ENCODE peak calls at places on chromosomes 12 and 14, in four cellular contexts. B is H1, O is HepG2, R is K562. Z is an unnamed sample.

GRCh38 chr14:65585216-65585615 is 172.7 kb downstream of the FUT8 start:
- DNase-seq in B (no peak), O (no peak), R (no peak), Z (no peak)

GRCh38 chr14:105012171-105012985 is 8.5 kb downstream of the CDCA4 start:
- DNase-seq in B (no peak), O (no peak), R (no peak), Z (no peak)

GRCh38 chr14:95140060-95140858 is 17.1 kb downstream of the DICER1 start:
- DNase-seq in B (no peak), O (no peak), R (no peak), Z (no peak)

GRCh38 chr12:110042260-110042659 is 6.1 kb downstream of the C12orf76 start:
- DNase-seq in B (no peak), O (peak), R (no peak), Z (no peak)

GRCh38 chr12:9648701-9649531 is 20.6 kb upstream of the CLEC2D start:
- DNase-seq in B (no peak), O (no peak), R (no peak), Z (no peak)

GRCh38 chr14:65206448-65207096 is 104.3 kb upstream of the MAX start:
- DNase-seq in B (no peak), O (no peak), R (no peak), Z (no peak)

GRCh38 chr12:115213538-115213961 is 529.6 kb upstream of the TBX3 start:
- DNase-seq in B (no peak), O (no peak), R (no peak), Z (no peak)

GRCh38 chr14:101477648-101478047 is 83.6 kb upstream of the DIO3 start:
- DNase-seq in B (no peak), O (no peak), R (no peak), Z (no peak)

GRCh38 chr12:101490286-101490920 is 15.3 kb downstream of the SPIC start:
- DNase-seq in B (peak), O (peak), R (no peak), Z (peak)

GRCh38 chr14:34227834-34228662 is 234.0 kb downstream of the SPTSSA start:
- DNase-seq in B (peak), O (peak), R (peak), Z (peak)

GRCh38 chr14:60085693-60086092 is 6.0 kb upstream of the PCNX4 start:
- DNase-seq in B (no peak), O (no peak), R (no peak), Z (no peak)

GRCh38 chr12:53739285-53740129 is 12.3 kb upstream of the CALCOCO1 start:
- DNase-seq in B (no peak), O (no peak), R (no peak), Z (no peak)

GRCh38 chr12:19014243-19014642 is 115.3 kb upstream of the PLEKHA5 start:
- DNase-seq in B (no peak), O (no peak), R (no peak), Z (no peak)

GRCh38 chr14:77738559-77739250 is 22.3 kb downstream of the SNW1 start:
- DNase-seq in B (no peak), O (no peak), R (no peak), Z (no peak)
- TF ChIP-seq SRF in B (no peak), O (no peak), R (no peak), Z (no peak)

GRCh38 chr12:124026755-124027745 is 54.0 kb downstream of the ZNF664 start:
- DNase-seq in B (no peak), O (no peak), R (no peak), Z (no peak)
- TF ChIP-seq JUND in B (no peak), O (no peak), R (peak), Z (peak)

DNA sequence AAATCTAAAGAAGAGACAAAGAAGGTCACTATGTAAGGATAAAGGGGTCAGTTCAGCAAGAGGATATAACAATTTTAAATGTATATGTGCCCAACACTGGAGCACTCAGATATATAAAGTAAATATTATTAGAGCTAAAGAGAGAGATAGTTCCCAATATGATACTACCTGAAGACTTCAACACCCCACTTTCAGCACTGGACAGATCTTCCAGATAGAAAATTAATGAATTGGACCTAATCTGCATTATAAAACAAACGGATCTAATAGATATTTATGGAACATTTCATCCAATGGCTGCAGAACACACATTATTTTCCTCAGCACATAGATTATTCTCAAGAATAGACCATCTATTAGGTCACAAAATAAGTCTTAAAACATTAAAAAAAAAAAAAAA is 24.1 kb upstream of the SRGAP1 start:
- DNase-seq in B (no peak), O (no peak), R (no peak), Z (no peak)
- TF ChIP-seq SRF in B (no peak), O (no peak), R (no peak), Z (no peak)

GRCh38 chr14:68950111-68950510 is 29.0 kb downstream of the ACTN1 start:
- DNase-seq in B (no peak), O (peak), R (no peak), Z (no peak)
- TF ChIP-seq JUND in B (no peak), O (no peak), R (no peak), Z (no peak)

GRCh38 chr12:55060970-55061543 is 41.3 kb downstream of the NEUROD4 start:
- DNase-seq in B (no peak), O (no peak), R (no peak), Z (no peak)
- TF ChIP-seq SRF in B (no peak), O (no peak), R (no peak), Z (no peak)

GRCh38 chr12:42912367-42912766 is 322.8 kb upstream of the PRICKLE1 start:
- DNase-seq in B (no peak), O (no peak), R (no peak), Z (no peak)
- TF ChIP-seq JUND in B (no peak), O (no peak), R (no peak), Z (no peak)

DNA sequence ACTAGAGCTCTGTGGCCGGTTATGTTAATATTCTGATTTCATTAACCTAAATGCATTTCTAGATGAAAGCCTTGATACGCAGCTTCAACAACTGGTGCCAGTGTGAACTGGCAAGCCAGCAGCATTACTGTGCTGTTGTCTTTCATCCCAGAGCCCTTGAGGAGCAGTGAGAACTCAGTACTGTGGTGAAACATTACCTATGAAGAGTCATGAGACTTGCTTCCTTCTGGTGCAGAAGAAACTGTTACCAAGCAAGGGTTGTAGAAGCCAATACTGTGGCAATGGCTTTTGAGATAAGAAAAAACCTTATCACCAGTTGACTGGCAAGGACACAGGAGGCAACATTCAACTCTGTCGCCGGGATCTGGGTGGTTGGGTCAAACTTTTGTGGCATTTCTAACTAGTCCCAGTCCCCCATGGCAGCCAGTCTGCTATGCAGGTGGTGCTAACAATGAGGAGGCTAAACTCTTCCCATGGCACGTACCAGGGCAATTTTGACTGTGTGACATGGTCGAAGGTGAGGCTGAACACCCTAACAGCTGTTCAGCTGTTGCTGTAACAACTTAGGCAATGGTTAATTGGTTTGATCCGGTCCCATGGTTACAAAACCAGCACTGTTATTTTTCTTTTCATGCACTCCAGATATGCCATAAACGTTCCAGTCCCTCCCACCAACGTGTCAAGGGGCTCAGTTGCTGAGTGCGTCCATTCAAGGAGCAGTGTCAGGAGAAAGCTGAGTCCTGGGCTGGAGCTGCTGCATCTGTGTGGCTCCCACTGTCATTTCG is 12.6 kb upstream of the LGALS3 start:
- DNase-seq in B (no peak), O (peak), R (no peak), Z (no peak)
- TF ChIP-seq SRF in B (no peak), O (no peak), R (no peak), Z (no peak)

DNA sequence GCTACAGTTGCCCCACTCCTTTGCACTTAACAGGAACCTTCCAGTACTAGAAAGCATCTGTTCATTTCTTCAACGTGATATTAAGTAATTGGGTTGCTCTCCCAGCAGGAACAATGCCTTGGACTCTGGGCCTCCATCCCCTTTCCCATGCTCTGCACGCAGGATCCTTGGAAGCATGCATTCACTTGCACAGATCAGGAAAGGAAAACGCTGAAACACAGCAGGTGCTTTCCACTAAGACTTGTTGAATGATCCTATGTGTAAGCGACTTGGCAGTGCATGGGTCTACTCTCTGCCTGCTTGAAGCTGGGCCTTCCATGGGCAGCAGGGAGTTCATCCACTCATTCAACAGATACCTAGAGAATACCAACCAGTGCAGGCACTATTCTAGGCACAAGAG is 2.3 kb downstream of the LTBP2 start:
- DNase-seq in B (no peak), O (no peak), R (no peak), Z (no peak)
- TF ChIP-seq JUND in B (no peak), O (no peak), R (no peak), Z (no peak)

Z was measured in HCT116.